ENCODE peak calls at places on chromosomes 3 and 15, in nine cellular contexts. V is lower leg skin, Q is thoracic aorta, S is cardiac fibroblast, Y is A549, N is A673, P is bronchial epithelial cell, F is GM23338, X is breast epithelium. J is an unnamed sample.
A peak's percentile ranks its signal among the peaks of the same experiment; 100 is the strongest.

GRCh38 chr3:177917234-177917861 is 618.9 kb upstream of the KCNMB2 start:
- DNase-seq in V (no peak), Q (no peak), S (no peak), Y (no peak), N (no peak), P (no peak), F (no peak), X (no peak), J (no peak)

GRCh38 chr3:16813336-16813735 is 71.4 kb upstream of the PLCL2 start:
- DNase-seq in V (no peak), Q (no peak), S (peak; percentile 17), Y (no peak), N (no peak), P (no peak), F (no peak), X (no peak), J (no peak)

GRCh38 chr15:53808058-53808703 is 48.7 kb upstream of the WDR72 start:
- DNase-seq in V (no peak), Q (no peak), S (peak; percentile 18), Y (peak; percentile 3), N (peak; percentile 3), P (peak; percentile 19), F (peak; percentile 36), X (no peak), J (no peak)

GRCh38 chr3:79086514-79086913 is 681.3 kb downstream of the ROBO1 start:
- DNase-seq in V (peak; percentile 20), Q (no peak), S (peak; percentile 80), Y (peak; percentile 21), N (peak; percentile 72), P (peak; percentile 59), F (peak; percentile 81), X (no peak), J (peak; percentile 32)

GRCh38 chr15:92714071-92714456 is 58.5 kb upstream of the FAM174B start:
- DNase-seq in V (peak; percentile 22), Q (no peak), S (peak; percentile 38), Y (peak; percentile 35), N (peak; percentile 42), P (peak; percentile 65), F (peak; percentile 80), X (peak; percentile 39), J (no peak)

GRCh38 chr15:57057134-57057930 is 138.9 kb downstream of the TCF12 start:
- DNase-seq in V (no peak), Q (no peak), S (no peak), Y (no peak), N (no peak), P (peak; percentile 38), F (no peak), X (no peak), J (no peak)

GRCh38 chr15:71469393-71469792 is 341.0 kb upstream of the NR2E3 start:
- DNase-seq in V (no peak), Q (no peak), S (no peak), Y (no peak), N (peak; percentile 61), P (no peak), F (peak; percentile 37), X (no peak), J (no peak)

GRCh38 chr3:54905230-54905888 is 22.5 kb downstream of the LRTM1 start:
- DNase-seq in V (no peak), Q (no peak), S (peak; percentile 53), Y (no peak), N (no peak), P (no peak), F (no peak), X (no peak), J (no peak)

GRCh38 chr15:58060575-58060974 is 4.9 kb downstream of the ALDH1A2 start:
- DNase-seq in V (no peak), Q (no peak), S (no peak), Y (no peak), N (no peak), P (no peak), F (no peak), X (no peak), J (no peak)

GRCh38 chr3:37770938-37771918 is 90.5 kb upstream of the CTDSPL start:
- DNase-seq in V (no peak), Q (peak; percentile 23), S (no peak), Y (no peak), N (no peak), P (no peak), F (no peak), X (no peak), J (no peak)

GRCh38 chr3:28077566-28077965 is 163.9 kb upstream of the CMC1 start:
- DNase-seq in V (peak; percentile 15), Q (no peak), S (peak; percentile 70), Y (no peak), N (peak; percentile 88), P (peak; percentile 40), F (peak; percentile 71), X (no peak), J (no peak)

GRCh38 chr3:24100694-24101402 is 155.8 kb downstream of the NR1D2 start:
- DNase-seq in V (no peak), Q (no peak), S (peak; percentile 34), Y (no peak), N (no peak), P (no peak), F (no peak), X (no peak), J (no peak)

GRCh38 chr15:28091313-28091712 is 7.8 kb downstream of the OCA2 start:
- DNase-seq in V (no peak), Q (no peak), S (no peak), Y (no peak), N (no peak), P (no peak), F (no peak), X (no peak), J (no peak)

GRCh38 chr15:85725564-85725963 is 69.2 kb downstream of the KLHL25 start:
- DNase-seq in V (no peak), Q (no peak), S (peak; percentile 39), Y (no peak), N (no peak), P (no peak), F (no peak), X (no peak), J (no peak)
- H3K4me3 ChIP-seq in V (no peak overlapping the region), Q (no peak overlapping the region), S (no peak overlapping the region), Y (no peak overlapping the region), N (no peak overlapping the region), P (no peak overlapping the region), F (no peak overlapping the region), X (no peak overlapping the region), J (no peak overlapping the region)

DNA sequence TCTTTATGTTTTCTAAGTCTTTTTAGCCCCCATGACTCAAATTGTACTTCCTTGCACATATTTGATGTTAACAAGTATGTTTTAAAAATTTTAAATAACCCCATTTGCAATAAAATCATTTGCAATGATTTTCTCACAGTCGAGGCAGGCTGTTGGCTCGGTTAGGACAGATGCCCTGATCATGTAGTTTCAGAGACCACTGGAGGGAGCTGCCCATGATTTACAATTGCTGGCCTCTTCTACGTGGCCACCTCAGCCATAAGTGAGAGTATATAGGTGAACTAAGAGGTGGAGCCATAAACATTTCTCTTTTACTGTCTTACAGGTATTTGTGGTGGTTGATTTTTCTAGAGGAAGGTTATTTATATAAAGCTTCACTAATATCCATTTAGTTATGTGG is 1.7 kb downstream of the DTWD1 start:
- DNase-seq in V (no peak), Q (no peak), S (peak; percentile 10), Y (no peak), N (peak; percentile 2), P (no peak), F (peak; percentile 14), X (no peak), J (no peak)
- TF ChIP-seq CTCF in V (no peak), Q (no peak), S (no peak), Y (no peak), N (peak; percentile 9), P (no peak), F (no peak), X (no peak), J (no peak)

GRCh38 chr3:66463054-66463631 is 37.7 kb downstream of the LRIG1 start:
- DNase-seq in V (no peak), Q (no peak), S (peak; percentile 53), Y (no peak), N (no peak), P (peak; percentile 67), F (no peak), X (no peak), J (no peak)

GRCh38 chr3:66465034-66465433 is 35.8 kb downstream of the LRIG1 start:
- DNase-seq in V (no peak), Q (no peak), S (no peak), Y (no peak), N (no peak), P (no peak), F (no peak), X (no peak), J (no peak)

GRCh38 chr3:66463734-66464511 is 36.9 kb downstream of the LRIG1 start:
- DNase-seq in V (no peak), Q (no peak), S (no peak), Y (no peak), N (no peak), P (peak; percentile 72), F (no peak), X (no peak), J (no peak)

GRCh38 chr3:66465587-66465986 is 35.2 kb downstream of the LRIG1 start:
- DNase-seq in V (no peak), Q (no peak), S (no peak), Y (no peak), N (no peak), P (no peak), F (no peak), X (no peak), J (no peak)

DNA sequence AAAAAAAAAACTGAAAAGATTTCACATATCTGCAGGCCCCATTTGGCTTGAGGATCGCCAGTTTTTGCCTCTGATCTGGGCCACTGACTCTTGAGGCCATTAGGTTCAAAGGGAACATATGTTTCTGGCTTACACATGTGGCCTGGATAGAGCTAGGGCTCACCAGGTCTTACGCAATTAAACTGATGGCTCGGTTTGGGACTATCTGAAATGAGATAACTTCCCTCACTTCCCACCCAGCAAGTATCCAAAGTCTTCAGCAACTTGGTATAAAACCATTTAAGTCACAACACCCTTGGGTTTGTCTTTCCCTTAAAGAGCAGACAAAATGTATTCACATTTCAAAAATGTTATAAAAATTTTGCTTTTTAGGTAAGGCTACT is 36.3 kb downstream of the LRIG1 start:
- DNase-seq in V (no peak), Q (no peak), S (no peak), Y (no peak), N (no peak), P (no peak), F (no peak), X (no peak), J (no peak)
- H3K4me3 ChIP-seq in V (no peak overlapping the region), Q (no peak overlapping the region), S (no peak overlapping the region), Y (no peak overlapping the region), N (no peak overlapping the region), P (no peak overlapping the region), F (no peak overlapping the region), X (no peak overlapping the region), J (no peak overlapping the region)

GRCh38 chr3:133289322-133289721 is 110.5 kb upstream of the BFSP2 start:
- DNase-seq in V (no peak), Q (no peak), S (no peak), Y (no peak), N (no peak), P (no peak), F (no peak), X (no peak), J (no peak)

GRCh38 chr3:133282239-133282638 is 117.6 kb upstream of the BFSP2 start:
- DNase-seq in V (no peak), Q (no peak), S (no peak), Y (no peak), N (no peak), P (no peak), F (no peak), X (no peak), J (no peak)

GRCh38 chr3:133280591-133280990 is 119.3 kb upstream of the BFSP2 start:
- DNase-seq in V (no peak), Q (no peak), S (no peak), Y (no peak), N (no peak), P (no peak), F (no peak), X (no peak), J (no peak)

GRCh38 chr3:133283958-133284807 is 115.7 kb upstream of the BFSP2 start:
- DNase-seq in V (no peak), Q (no peak), S (no peak), Y (no peak), N (no peak), P (no peak), F (peak; percentile 84), X (no peak), J (no peak)
- TF ChIP-seq CTCF in V (no peak), Q (no peak), S (no peak), Y (no peak), N (no peak), P (no peak), F (peak; percentile 41), X (no peak), J (no peak)

J was measured in LNCaP clone FGC.